ENCODE peak calls at places on chromosomes 6 and 20, in eight cellular contexts. S, H, Q, F, C, Z, O and Y are unnamed samples.

GRCh38 chr6:153511896-153512496 is 380.9 kb upstream of the RGS17 start:
- DNase-seq in S (no peak), H (no peak), Q (peak; percentile 23), F (peak; percentile 8), C (no peak), Z (no peak), O (peak; percentile 48), Y (peak; percentile 25)

GRCh38 chr6:13412639-13413465 is 74.5 kb downstream of the GFOD1 start:
- DNase-seq in S (no peak), H (no peak), Q (no peak), F (no peak), C (no peak), Z (no peak), O (no peak), Y (no peak)

GRCh38 chr6:154257074-154257473 is 99.5 kb downstream of the IPCEF1 start:
- DNase-seq in S (no peak), H (no peak), Q (no peak), F (no peak), C (no peak), Z (no peak), O (peak; percentile 10), Y (no peak)

GRCh38 chr6:82775361-82775760 is 290.3 kb downstream of the UBE3D start:
- DNase-seq in S (no peak), H (no peak), Q (no peak), F (no peak), C (no peak), Z (no peak), O (no peak), Y (no peak)

GRCh38 chr20:63054695-63055240 is 48.0 kb upstream of the BHLHE23 start:
- DNase-seq in S (peak; percentile 6), H (no peak), Q (no peak), F (no peak), C (no peak), Z (peak; percentile 5), O (no peak), Y (no peak)

GRCh38 chr6:68834561-68834960 is 199.5 kb downstream of the ADGRB3 start:
- DNase-seq in S (no peak), H (no peak), Q (no peak), F (no peak), C (no peak), Z (no peak), O (peak; percentile 2), Y (no peak)

GRCh38 chr6:129969064-129969463 is 49.3 kb upstream of the L3MBTL3 start:
- DNase-seq in S (no peak), H (no peak), Q (no peak), F (no peak), C (no peak), Z (no peak), O (no peak), Y (no peak)

GRCh38 chr6:56650191-56650590 is 7.5 kb upstream of the DST start:
- DNase-seq in S (no peak), H (no peak), Q (no peak), F (no peak), C (no peak), Z (no peak), O (peak; percentile 35), Y (no peak)

DNA sequence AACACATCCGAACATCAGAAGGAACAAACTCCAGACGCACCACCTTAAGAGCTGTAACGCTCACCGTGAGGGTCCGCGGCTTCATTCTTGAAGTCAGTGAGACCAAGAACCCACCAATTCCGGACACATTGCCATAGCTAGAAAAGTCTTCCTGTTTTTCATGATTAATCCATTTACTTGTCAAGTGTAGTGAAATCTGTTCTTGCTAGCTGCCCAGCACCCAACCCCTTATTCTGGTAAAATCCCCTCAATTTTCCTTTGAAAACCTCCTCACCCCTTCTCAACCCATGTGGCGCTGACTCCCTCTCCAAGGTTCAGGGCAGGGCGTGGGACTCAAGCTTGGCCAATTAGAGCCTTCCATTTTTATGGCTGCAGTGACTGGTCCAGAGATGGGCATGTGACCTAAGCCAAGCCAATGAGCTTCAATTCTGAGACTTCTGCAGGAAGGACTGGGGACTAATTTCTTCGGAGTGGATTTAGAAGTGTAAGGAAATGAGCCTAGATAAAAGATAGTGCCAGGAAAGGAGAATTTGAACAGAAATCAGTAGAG is 9.8 kb upstream of the ZBP1 start:
- DNase-seq in S (no peak), H (peak; percentile 52), Q (no peak), F (no peak), C (no peak), Z (no peak), O (no peak), Y (peak; percentile 56)
- H3K4me3 ChIP-seq in S (no peak overlapping the region), H (no peak overlapping the region), Q (no peak overlapping the region), F (no peak overlapping the region), C (no peak overlapping the region), Z (no peak overlapping the region), O (no peak overlapping the region), Y (peak overlapping the region; percentile 25)

GRCh38 chr20:57620999-57621398 is 773 bp upstream of the ZBP1 start:
- DNase-seq in S (no peak), H (no peak), Q (no peak), F (peak; percentile 78), C (peak; percentile 26), Z (no peak), O (no peak), Y (no peak)

GRCh38 chr20:57618766-57619052 is 1.5 kb downstream of the ZBP1 start:
- DNase-seq in S (no peak), H (no peak), Q (no peak), F (no peak), C (no peak), Z (no peak), O (no peak), Y (no peak)

GRCh38 chr20:57618091-57618765 is 2.0 kb downstream of the ZBP1 start:
- DNase-seq in S (no peak), H (peak; percentile 58), Q (peak; percentile 59), F (peak; percentile 78), C (peak; percentile 81), Z (no peak), O (no peak), Y (no peak)

GRCh38 chr20:57620274-57620990 is at the start of gene ZBP1:
- DNase-seq in S (no peak), H (peak; percentile 57), Q (no peak), F (peak; percentile 98), C (peak; percentile 71), Z (no peak), O (no peak), Y (no peak)

DNA sequence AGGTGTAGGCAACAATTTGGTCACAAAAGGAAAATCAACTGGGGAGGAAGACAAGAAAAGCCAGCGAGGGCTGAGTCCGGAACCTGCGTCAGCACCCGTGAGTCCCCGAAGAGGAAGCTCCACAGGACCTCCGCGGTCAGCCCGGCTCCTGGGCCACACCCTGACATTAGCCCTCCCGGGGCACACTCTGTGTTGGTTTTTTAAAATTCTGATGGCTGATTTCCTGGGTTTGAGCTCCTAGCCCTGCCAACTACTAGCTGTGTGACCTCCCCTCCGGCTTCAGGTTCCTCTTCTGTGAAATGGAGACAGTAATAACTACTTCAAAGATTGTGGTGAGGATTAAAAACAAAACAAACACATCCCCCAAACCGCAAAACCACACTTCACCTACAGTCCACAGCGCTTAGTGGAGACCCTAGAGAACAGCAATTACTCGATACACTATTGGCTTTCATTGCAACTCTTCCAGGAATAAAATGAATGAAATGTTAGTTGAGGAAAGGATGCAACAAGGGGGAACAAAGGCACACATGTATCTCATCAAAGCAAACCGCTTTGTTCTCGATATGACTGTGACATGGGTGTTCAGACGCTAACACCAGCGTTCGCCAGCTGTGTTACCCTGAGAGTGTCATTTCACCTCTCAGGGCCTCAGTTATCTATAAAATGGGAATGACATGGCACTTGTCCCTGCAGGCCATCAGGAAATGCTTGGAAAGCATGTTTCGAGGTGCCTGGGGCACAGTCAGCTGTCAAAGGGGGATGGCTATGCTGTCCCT is 984 bp downstream of the ZBP1 start:
- DNase-seq in S (peak; percentile 65), H (peak; percentile 60), Q (no peak), F (peak; percentile 89), C (peak; percentile 50), Z (no peak), O (no peak), Y (no peak)
- H3K4me3 ChIP-seq in S (no peak overlapping the region), H (no peak overlapping the region), Q (no peak overlapping the region), F (peak overlapping the region; percentile 67), C (peak overlapping the region; percentile 22), Z (no peak overlapping the region), O (no peak overlapping the region), Y (no peak overlapping the region)

GRCh38 chr20:32436142-32436861 is 78.2 kb downstream of the ASXL1 start:
- DNase-seq in S (no peak), H (no peak), Q (no peak), F (no peak), C (no peak), Z (no peak), O (no peak), Y (peak; percentile 8)

GRCh38 chr20:32436968-32437367 is 78.8 kb downstream of the ASXL1 start:
- DNase-seq in S (no peak), H (peak; percentile 28), Q (no peak), F (no peak), C (no peak), Z (no peak), O (no peak), Y (no peak)

GRCh38 chr20:32437391-32438074 is 79.4 kb downstream of the ASXL1 start:
- DNase-seq in S (no peak), H (peak; percentile 28), Q (peak; percentile 37), F (no peak), C (no peak), Z (peak; percentile 33), O (no peak), Y (no peak)

GRCh38 chr20:32434434-32434833 is 76.3 kb downstream of the ASXL1 start:
- DNase-seq in S (no peak), H (peak; percentile 52), Q (no peak), F (no peak), C (no peak), Z (no peak), O (no peak), Y (no peak)

DNA sequence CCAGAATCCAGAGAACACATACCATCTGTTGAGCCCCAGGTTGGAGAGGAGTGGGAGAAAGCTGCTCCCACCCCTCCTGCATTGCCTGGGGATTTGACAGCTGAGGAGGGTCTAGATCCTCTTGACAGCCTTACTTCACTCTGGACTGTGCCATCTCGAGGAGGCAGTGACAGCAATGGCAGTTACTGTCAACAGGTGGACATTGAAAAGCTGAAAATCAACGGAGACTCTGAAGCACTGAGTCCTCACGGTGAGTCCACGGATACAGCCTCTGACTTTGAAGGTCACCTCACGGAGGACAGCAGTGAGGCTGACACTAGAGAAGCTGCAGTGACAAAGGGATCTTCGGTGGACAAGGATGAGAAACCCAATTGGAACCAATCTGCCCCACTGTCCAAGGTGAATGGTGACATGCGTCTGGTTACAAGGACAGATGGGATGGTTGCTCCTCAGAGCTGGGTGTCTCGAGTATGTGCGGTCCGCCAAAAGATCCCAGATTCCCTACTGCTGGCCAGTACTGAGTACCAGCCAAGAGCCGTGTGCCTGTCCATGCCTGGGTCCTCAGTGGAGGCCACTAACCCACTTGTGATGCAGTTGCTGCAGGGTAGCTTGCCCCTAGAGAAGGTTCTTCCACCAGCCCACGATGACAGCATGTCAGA is 77.4 kb downstream of the ASXL1 start:
- DNase-seq in S (no peak), H (peak; percentile 32), Q (no peak), F (no peak), C (no peak), Z (no peak), O (no peak), Y (peak; percentile 7)
- H3K4me3 ChIP-seq in S (no peak overlapping the region), H (no peak overlapping the region), Q (no peak overlapping the region), F (no peak overlapping the region), C (no peak overlapping the region), Z (no peak overlapping the region), O (no peak overlapping the region), Y (no peak overlapping the region)

GRCh38 chr6:54308677-54309315 is 555 bp downstream of the TINAG start:
- DNase-seq in S (no peak), H (no peak), Q (no peak), F (no peak), C (no peak), Z (no peak), O (no peak), Y (no peak)

GRCh38 chr6:54307412-54308036 is 717 bp upstream of the TINAG start:
- DNase-seq in S (no peak), H (no peak), Q (peak; percentile 46), F (no peak), C (peak; percentile 78), Z (no peak), O (no peak), Y (no peak)

GRCh38 chr6:54308240-54308639 is at the start of gene TINAG:
- DNase-seq in S (no peak), H (no peak), Q (no peak), F (no peak), C (no peak), Z (no peak), O (no peak), Y (no peak)

GRCh38 chr6:54315692-54316091 is 7.5 kb downstream of the TINAG start:
- DNase-seq in S (no peak), H (no peak), Q (no peak), F (no peak), C (no peak), Z (no peak), O (no peak), Y (no peak)

GRCh38 chr6:54310377-54311152 is 2.3 kb downstream of the TINAG start:
- DNase-seq in S (no peak), H (no peak), Q (no peak), F (no peak), C (no peak), Z (no peak), O (no peak), Y (no peak)
- H3K4me3 ChIP-seq in S (no peak overlapping the region), H (no peak overlapping the region), Q (no peak overlapping the region), F (no peak overlapping the region), C (peak overlapping the region; percentile 33), Z (no peak overlapping the region), O (no peak overlapping the region), Y (no peak overlapping the region)